ENCODE peak calls at places on chromosomes 1 and 21, in four cellular contexts. One of them, this sample, is unnamed.

GRCh38 chr1:192788184-192788583 is 20.7 kb upstream of the RGS2 start:
- DNase-seq in lower lobe of right lung: no peak
- DNase-seq in BE2C: no peak
- DNase-seq in CD8-positive, alpha-beta T cell: no peak
- DNase-seq in this sample: peak; percentile 51

GRCh38 chr21:38269567-38269917 is 12.8 kb downstream of the KCNJ15 start:
- DNase-seq in lower lobe of right lung: no peak
- DNase-seq in BE2C: no peak
- DNase-seq in CD8-positive, alpha-beta T cell: no peak
- DNase-seq in this sample: no peak

GRCh38 chr1:45929257-45929687 is 125.9 kb downstream of the MAST2 start:
- DNase-seq in lower lobe of right lung: no peak
- DNase-seq in BE2C: no peak
- DNase-seq in CD8-positive, alpha-beta T cell: no peak
- DNase-seq in this sample: peak; percentile 5

GRCh38 chr1:154407866-154408777 is 3.0 kb downstream of the IL6R start:
- DNase-seq in lower lobe of right lung: peak; percentile 40
- DNase-seq in BE2C: no peak
- DNase-seq in CD8-positive, alpha-beta T cell: no peak
- DNase-seq in this sample: no peak

GRCh38 chr1:28118640-28119307 is 30.4 kb upstream of the EYA3 start:
- DNase-seq in lower lobe of right lung: no peak
- DNase-seq in BE2C: no peak
- DNase-seq in CD8-positive, alpha-beta T cell: no peak
- DNase-seq in this sample: no peak

GRCh38 chr1:19682257-19682656 is 17.6 kb downstream of the HTR6 start:
- DNase-seq in lower lobe of right lung: no peak
- DNase-seq in BE2C: peak; percentile 37
- DNase-seq in CD8-positive, alpha-beta T cell: no peak
- DNase-seq in this sample: peak; percentile 75

GRCh38 chr1:78668427-78668826 is 18.8 kb downstream of the IFI44 start:
- DNase-seq in lower lobe of right lung: no peak
- DNase-seq in BE2C: no peak
- DNase-seq in CD8-positive, alpha-beta T cell: no peak
- DNase-seq in this sample: no peak

GRCh38 chr1:183757061-183757460 is 47.9 kb upstream of the RGL1 start:
- DNase-seq in lower lobe of right lung: no peak
- DNase-seq in BE2C: no peak
- DNase-seq in CD8-positive, alpha-beta T cell: no peak
- DNase-seq in this sample: peak; percentile 28

GRCh38 chr1:92441316-92442311 is 45.1 kb downstream of the GFI1 start:
- DNase-seq in lower lobe of right lung: no peak
- DNase-seq in BE2C: peak; percentile 31
- DNase-seq in CD8-positive, alpha-beta T cell: no peak
- DNase-seq in this sample: no peak

GRCh38 chr21:31630062-31630711 is 29.3 kb upstream of the SOD1 start:
- DNase-seq in lower lobe of right lung: no peak
- DNase-seq in BE2C: peak; percentile 61
- DNase-seq in CD8-positive, alpha-beta T cell: no peak
- DNase-seq in this sample: peak; percentile 96

GRCh38 chr1:228379165-228379460 is 27.5 kb downstream of the TRIM11 start:
- DNase-seq in lower lobe of right lung: peak; percentile 62
- DNase-seq in BE2C: peak; percentile 30
- DNase-seq in CD8-positive, alpha-beta T cell: no peak
- DNase-seq in this sample: peak; percentile 55

GRCh38 chr1:150661156-150661555 is 31.7 kb upstream of the ENSA start:
- DNase-seq in lower lobe of right lung: no peak
- DNase-seq in BE2C: no peak
- DNase-seq in CD8-positive, alpha-beta T cell: no peak
- DNase-seq in this sample: peak; percentile 46

GRCh38 chr1:94863919-94864318 is 43.8 kb downstream of the SLC44A3 start:
- DNase-seq in lower lobe of right lung: no peak
- DNase-seq in BE2C: no peak
- DNase-seq in CD8-positive, alpha-beta T cell: no peak
- DNase-seq in this sample: peak; percentile 91

GRCh38 chr1:21963477-21964217 is 13.2 kb upstream of the CELA3B start:
- DNase-seq in lower lobe of right lung: peak; percentile 84
- DNase-seq in BE2C: peak; percentile 57
- DNase-seq in CD8-positive, alpha-beta T cell: peak; percentile 84
- DNase-seq in this sample: peak; percentile 88
- TF ChIP-seq CTCF in lower lobe of right lung: peak; percentile 95
- TF ChIP-seq CTCF in BE2C: peak; percentile 78
- TF ChIP-seq CTCF in CD8-positive, alpha-beta T cell: peak; percentile 90
- TF ChIP-seq CTCF in this sample: peak; percentile 91

GRCh38 chr1:110960777-110961420 is 2.8 kb downstream of the LRIF1 start:
- DNase-seq in lower lobe of right lung: no peak
- DNase-seq in BE2C: no peak
- DNase-seq in CD8-positive, alpha-beta T cell: no peak
- DNase-seq in this sample: no peak

GRCh38 chr1:110962892-110963665 is 643 bp downstream of the LRIF1 start:
- DNase-seq in lower lobe of right lung: peak; percentile 72
- DNase-seq in BE2C: peak; percentile 45
- DNase-seq in CD8-positive, alpha-beta T cell: peak; percentile 62
- DNase-seq in this sample: no peak

GRCh38 chr1:110964400-110964903 is 730 bp upstream of the LRIF1 start:
- DNase-seq in lower lobe of right lung: no peak
- DNase-seq in BE2C: no peak
- DNase-seq in CD8-positive, alpha-beta T cell: no peak
- DNase-seq in this sample: no peak

GRCh38 chr1:110961902-110962301 is 1.8 kb downstream of the LRIF1 start:
- DNase-seq in lower lobe of right lung: no peak
- DNase-seq in BE2C: no peak
- DNase-seq in CD8-positive, alpha-beta T cell: no peak
- DNase-seq in this sample: no peak

DNA sequence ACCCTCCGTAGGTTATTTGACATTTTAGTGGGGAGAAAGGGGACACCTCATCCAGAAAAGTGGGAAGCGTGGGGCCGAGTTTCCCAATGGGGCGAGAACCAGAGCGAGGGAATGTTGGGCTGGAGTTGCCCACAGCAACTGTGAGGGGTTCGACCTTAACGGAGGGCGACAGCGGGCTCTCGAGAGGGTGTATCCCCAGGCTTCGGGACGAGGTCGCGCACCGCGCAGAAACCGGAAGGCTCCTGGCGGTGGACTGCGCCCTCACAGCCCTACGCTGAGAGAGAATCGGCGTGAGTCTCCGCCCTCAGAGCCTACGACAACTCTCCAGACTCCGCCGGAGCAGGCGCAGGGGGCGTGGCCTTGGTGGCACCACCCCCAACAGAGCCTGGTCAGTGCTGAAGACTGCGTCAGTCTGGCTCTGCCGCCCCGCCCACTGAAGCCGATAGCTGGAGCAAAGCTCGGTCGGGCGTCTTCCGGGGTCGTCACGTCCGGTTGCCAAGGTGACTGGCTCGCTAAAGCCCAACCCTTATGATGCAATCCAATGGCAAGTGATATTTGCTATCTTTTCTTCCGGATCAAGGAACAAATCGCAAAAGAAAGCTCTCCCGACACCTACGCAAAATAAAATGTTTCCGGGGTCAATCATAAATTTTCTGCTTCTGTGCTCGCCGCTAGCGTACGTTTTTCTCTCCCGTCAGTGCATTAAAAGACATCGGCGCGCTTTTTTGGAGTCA is at the start of gene LRIF1:
- DNase-seq in lower lobe of right lung: peak; percentile 100
- DNase-seq in BE2C: peak; percentile 100
- DNase-seq in CD8-positive, alpha-beta T cell: peak; percentile 100
- DNase-seq in this sample: peak; percentile 51
- TF ChIP-seq CTCF in lower lobe of right lung: peak; percentile 56
- TF ChIP-seq CTCF in BE2C: peak; percentile 39
- TF ChIP-seq CTCF in CD8-positive, alpha-beta T cell: peak; percentile 59
- TF ChIP-seq CTCF in this sample: no peak

DNA sequence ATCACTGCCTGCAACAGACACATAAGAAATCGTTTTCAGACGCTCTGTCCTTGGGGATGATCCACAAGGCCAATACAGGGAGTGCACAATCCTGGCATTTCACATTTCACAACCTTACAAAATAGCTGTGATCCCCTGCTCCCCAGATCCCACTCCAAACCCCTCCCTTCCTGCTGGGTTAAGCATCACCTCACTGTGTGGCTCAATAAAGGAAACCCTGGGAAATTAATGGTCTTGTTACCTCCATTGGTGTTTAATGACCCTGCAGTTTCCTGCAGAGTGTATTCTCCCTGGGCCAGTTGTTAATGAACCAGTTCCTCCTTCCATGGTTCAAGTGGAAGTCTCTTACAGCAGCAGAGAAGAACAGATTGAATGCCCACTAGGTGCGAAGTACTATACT is 334.7 kb downstream of the OMA1 start:
- DNase-seq in lower lobe of right lung: no peak
- DNase-seq in BE2C: no peak
- DNase-seq in CD8-positive, alpha-beta T cell: no peak
- DNase-seq in this sample: no peak
- TF ChIP-seq CTCF in lower lobe of right lung: no peak
- TF ChIP-seq CTCF in BE2C: no peak
- TF ChIP-seq CTCF in CD8-positive, alpha-beta T cell: no peak
- TF ChIP-seq CTCF in this sample: no peak

DNA sequence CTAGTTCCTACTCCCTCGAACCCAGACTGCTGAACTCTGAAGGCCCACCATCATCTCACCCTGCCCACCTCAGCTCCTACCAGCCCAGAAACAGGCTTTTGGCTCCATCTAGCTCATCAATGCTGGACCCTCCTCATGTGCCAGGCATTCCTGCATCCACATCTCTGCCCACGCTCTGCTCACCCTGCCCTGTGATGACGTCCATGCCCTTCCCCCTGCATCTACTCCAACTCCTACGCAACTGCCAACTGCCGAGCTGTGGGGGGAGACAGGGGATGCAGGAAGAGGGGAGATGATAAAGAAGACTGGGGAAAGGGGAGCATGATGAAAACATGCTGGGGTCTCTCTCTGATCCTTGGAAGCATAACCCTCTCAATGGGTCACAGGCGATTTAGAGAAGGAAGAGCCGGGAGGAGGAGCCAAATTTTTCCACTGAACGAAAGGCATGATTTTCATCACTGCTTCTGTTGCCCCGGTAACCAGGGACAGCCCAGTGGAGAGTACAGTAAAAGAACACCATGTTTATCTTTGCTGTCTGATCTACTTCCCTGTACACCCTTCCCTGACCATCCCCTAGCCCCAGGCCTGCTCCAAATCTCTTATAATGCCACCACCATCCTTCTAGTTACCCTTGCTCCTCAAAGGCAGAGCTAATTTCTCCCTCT is 44.3 kb downstream of the CD34 start:
- DNase-seq in lower lobe of right lung: peak; percentile 59
- DNase-seq in BE2C: no peak
- DNase-seq in CD8-positive, alpha-beta T cell: no peak
- DNase-seq in this sample: no peak
- TF ChIP-seq CTCF in lower lobe of right lung: no peak
- TF ChIP-seq CTCF in BE2C: no peak
- TF ChIP-seq CTCF in CD8-positive, alpha-beta T cell: no peak
- TF ChIP-seq CTCF in this sample: no peak

GRCh38 chr1:200969726-200970521 is 53.6 kb downstream of the KIF21B start:
- DNase-seq in lower lobe of right lung: no peak
- DNase-seq in BE2C: no peak
- DNase-seq in CD8-positive, alpha-beta T cell: no peak
- DNase-seq in this sample: peak; percentile 59
- TF ChIP-seq CTCF in lower lobe of right lung: no peak
- TF ChIP-seq CTCF in BE2C: no peak
- TF ChIP-seq CTCF in CD8-positive, alpha-beta T cell: no peak
- TF ChIP-seq CTCF in this sample: no peak

GRCh38 chr21:44813149-44813548 is 4.7 kb downstream of the SUMO3 start:
- DNase-seq in lower lobe of right lung: no peak
- DNase-seq in BE2C: no peak
- DNase-seq in CD8-positive, alpha-beta T cell: no peak
- DNase-seq in this sample: no peak

GRCh38 chr21:44810829-44811228 is 7.0 kb downstream of the SUMO3 start:
- DNase-seq in lower lobe of right lung: no peak
- DNase-seq in BE2C: no peak
- DNase-seq in CD8-positive, alpha-beta T cell: no peak
- DNase-seq in this sample: no peak

GRCh38 chr21:44814498-44815023 is 3.3 kb downstream of the SUMO3 start:
- DNase-seq in lower lobe of right lung: no peak
- DNase-seq in BE2C: no peak
- DNase-seq in CD8-positive, alpha-beta T cell: no peak
- DNase-seq in this sample: no peak

GRCh38 chr21:44813727-44814126 is 4.1 kb downstream of the SUMO3 start:
- DNase-seq in lower lobe of right lung: no peak
- DNase-seq in BE2C: no peak
- DNase-seq in CD8-positive, alpha-beta T cell: no peak
- DNase-seq in this sample: no peak

DNA sequence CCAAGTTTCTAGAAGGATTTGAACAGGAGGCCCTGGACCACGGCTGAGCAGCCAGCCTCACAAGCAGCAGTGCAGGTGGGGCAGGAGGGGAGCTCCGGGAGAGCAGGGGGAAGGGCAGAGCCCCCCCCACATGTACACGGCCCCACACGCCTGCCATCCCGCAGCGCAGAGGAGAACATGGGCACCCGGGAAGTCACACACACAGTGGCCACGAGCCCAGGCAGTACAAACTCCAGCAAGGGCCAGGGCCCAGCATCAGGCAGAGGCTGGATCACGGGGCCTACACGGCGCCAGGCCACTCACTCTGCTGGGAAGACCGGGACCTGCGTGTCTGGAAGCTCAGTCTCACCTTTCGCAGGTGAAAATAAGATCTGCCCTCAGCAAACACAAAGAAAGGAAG is 5.2 kb downstream of the SUMO3 start:
- DNase-seq in lower lobe of right lung: no peak
- DNase-seq in BE2C: no peak
- DNase-seq in CD8-positive, alpha-beta T cell: no peak
- DNase-seq in this sample: no peak
- TF ChIP-seq CTCF in lower lobe of right lung: no peak
- TF ChIP-seq CTCF in BE2C: no peak
- TF ChIP-seq CTCF in CD8-positive, alpha-beta T cell: no peak
- TF ChIP-seq CTCF in this sample: no peak

DNA sequence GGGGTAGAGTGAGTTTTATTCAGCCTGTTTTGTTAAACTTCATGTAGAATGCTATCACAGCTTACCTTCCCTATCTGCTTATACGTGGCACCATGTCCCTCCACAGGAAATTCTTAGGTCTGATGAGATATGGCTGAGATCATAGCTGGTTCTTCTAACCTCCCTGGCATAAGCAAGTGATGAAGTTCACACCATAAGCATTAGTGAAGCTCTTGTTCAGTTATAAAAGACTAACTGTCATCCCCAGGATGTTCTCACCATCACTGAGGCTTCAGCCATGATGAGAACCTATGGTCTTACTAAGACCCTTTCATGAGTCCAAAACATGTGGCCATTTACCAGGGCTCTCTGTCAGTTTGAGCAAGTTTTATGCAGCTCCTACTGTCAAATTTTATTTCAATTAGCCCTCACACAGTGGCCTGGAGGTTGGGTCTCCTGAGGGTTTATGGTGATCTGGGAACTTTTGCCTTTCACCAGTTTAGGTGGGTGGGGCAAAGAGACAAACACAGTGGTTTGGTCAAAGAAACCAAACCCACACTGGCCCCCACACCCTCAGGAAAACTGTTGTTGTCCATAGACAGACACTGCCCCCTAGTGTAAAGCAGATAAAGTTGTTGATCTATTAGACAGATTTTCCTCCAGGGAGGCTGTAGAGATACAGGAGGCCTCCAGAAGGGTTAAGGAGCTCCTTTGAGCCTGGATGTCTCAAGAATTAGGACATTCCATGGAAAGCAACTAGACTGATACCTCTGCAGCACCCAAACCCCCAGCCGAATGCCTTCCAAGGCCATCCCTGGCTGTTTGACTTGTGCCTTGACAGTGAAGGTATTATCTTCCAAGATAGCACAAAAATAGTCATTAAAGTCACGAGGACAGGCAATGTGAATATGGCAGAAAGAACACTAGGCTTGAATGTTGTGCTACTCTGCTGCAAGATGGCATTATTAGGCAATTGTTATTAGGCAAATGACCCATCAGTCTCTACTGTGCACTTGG is 5.0 kb downstream of the SLC22A15 start:
- DNase-seq in lower lobe of right lung: no peak
- DNase-seq in BE2C: peak; percentile 20
- DNase-seq in CD8-positive, alpha-beta T cell: peak; percentile 27
- DNase-seq in this sample: peak; percentile 63
- TF ChIP-seq CTCF in lower lobe of right lung: peak; percentile 62
- TF ChIP-seq CTCF in BE2C: peak; percentile 74
- TF ChIP-seq CTCF in CD8-positive, alpha-beta T cell: peak; percentile 35
- TF ChIP-seq CTCF in this sample: peak; percentile 46

This sample was measured in MCF 10A.